ENCODE peak calls at places on chromosomes 6 and 20, in seven cellular contexts. A, M, F, I, T, Z and Q are unnamed samples.

GRCh38 chr6:38391909-38392614 is 247.7 kb downstream of the BTBD9 start:
- DNase-seq in A (peak; percentile 22), M (no peak), F (no peak), I (no peak), T (no peak), Z (no peak), Q (no peak)

GRCh38 chr6:21769405-21769851 is 175.9 kb downstream of the SOX4 start:
- DNase-seq in A (peak; percentile 99), M (no peak), F (no peak), I (no peak), T (peak; percentile 70), Z (no peak), Q (no peak)

GRCh38 chr20:44010162-44010704 is 95.6 kb downstream of the TOX2 start:
- DNase-seq in A (no peak), M (no peak), F (no peak), I (no peak), T (no peak), Z (no peak), Q (no peak)

GRCh38 chr6:156107514-156108150 is 652.0 kb upstream of the NOX3 start:
- DNase-seq in A (no peak), M (no peak), F (no peak), I (no peak), T (no peak), Z (no peak), Q (no peak)

GRCh38 chr6:52612336-52613096 is 35.7 kb upstream of the TRAM2 start:
- DNase-seq in A (peak; percentile 32), M (peak; percentile 12), F (no peak), I (no peak), T (no peak), Z (no peak), Q (no peak)

GRCh38 chr6:126721581-126722145 is 381.7 kb downstream of the CENPW start:
- DNase-seq in A (peak; percentile 83), M (peak; percentile 10), F (no peak), I (no peak), T (no peak), Z (no peak), Q (no peak)

GRCh38 chr6:50936277-50936681 is 117.6 kb downstream of the TFAP2B start:
- DNase-seq in A (no peak), M (no peak), F (no peak), I (no peak), T (no peak), Z (no peak), Q (no peak)

GRCh38 chr6:134619077-134619476 is 301.2 kb upstream of the SGK1 start:
- DNase-seq in A (no peak), M (no peak), F (no peak), I (no peak), T (no peak), Z (no peak), Q (no peak)

GRCh38 chr6:33613794-33614166 is 7.3 kb upstream of the ITPR3 start:
- DNase-seq in A (peak; percentile 45), M (no peak), F (no peak), I (no peak), T (no peak), Z (no peak), Q (no peak)

GRCh38 chr20:41173161-41173721 is 35.9 kb downstream of the PLCG1 start:
- DNase-seq in A (peak; percentile 91), M (peak; percentile 60), F (peak; percentile 87), I (peak; percentile 77), T (peak; percentile 76), Z (peak; percentile 35), Q (peak; percentile 90)

GRCh38 chr6:43954311-43955131 is 172.7 kb downstream of the MRPL14 start:
- DNase-seq in A (no peak), M (no peak), F (peak; percentile 89), I (no peak), T (peak; percentile 34), Z (no peak), Q (peak; percentile 80)

GRCh38 chr6:90401933-90402830 is 105.5 kb upstream of the BACH2 start:
- DNase-seq in A (no peak), M (no peak), F (no peak), I (peak; percentile 56), T (no peak), Z (no peak), Q (no peak)

GRCh38 chr6:155710704-155711103 is 255.1 kb upstream of the NOX3 start:
- DNase-seq in A (no peak), M (no peak), F (no peak), I (no peak), T (no peak), Z (no peak), Q (no peak)

DNA sequence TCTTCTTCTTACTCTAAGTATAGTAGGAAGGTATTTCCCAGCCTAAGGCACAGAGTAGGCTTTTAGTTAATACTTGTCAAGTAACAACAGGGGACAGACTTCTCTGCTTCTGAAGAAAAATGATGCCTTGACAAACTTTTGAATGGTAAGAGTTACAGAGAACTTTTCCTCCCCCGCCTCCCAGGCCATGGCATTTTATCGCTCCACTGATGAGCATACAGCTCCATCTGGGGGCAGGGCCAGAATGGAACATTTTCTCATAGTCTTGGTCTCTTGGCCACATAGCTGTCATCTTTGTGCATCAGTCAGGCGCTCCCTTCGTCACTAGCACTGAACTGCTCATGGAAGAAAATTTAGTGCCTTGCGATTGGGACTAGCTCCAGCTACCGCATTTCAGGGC is 1066.8 kb upstream of the CITED2 start:
- DNase-seq in A (peak; percentile 71), M (peak; percentile 23), F (peak; percentile 80), I (no peak), T (peak; percentile 49), Z (no peak), Q (peak; percentile 46)
- H3K27ac ChIP-seq in A (peak overlapping the region; percentile 99), M (no peak overlapping the region), F (no peak overlapping the region), I (no peak overlapping the region), T (no peak overlapping the region), Z (no peak overlapping the region), Q (peak overlapping the region; percentile 45)

GRCh38 chr6:139759086-139759485 is 384.6 kb upstream of the CITED2 start:
- DNase-seq in A (no peak), M (no peak), F (no peak), I (no peak), T (no peak), Z (no peak), Q (no peak)

GRCh38 chr6:139754898-139755754 is 380.7 kb upstream of the CITED2 start:
- DNase-seq in A (peak; percentile 18), M (no peak), F (no peak), I (no peak), T (no peak), Z (no peak), Q (no peak)

GRCh38 chr6:139762587-139763031 is 388.2 kb upstream of the CITED2 start:
- DNase-seq in A (peak; percentile 9), M (no peak), F (no peak), I (no peak), T (no peak), Z (no peak), Q (no peak)

GRCh38 chr6:139756381-139756780 is 381.9 kb upstream of the CITED2 start:
- DNase-seq in A (no peak), M (no peak), F (no peak), I (no peak), T (no peak), Z (no peak), Q (no peak)

GRCh38 chr6:139757766-139758655 is 383.6 kb upstream of the CITED2 start:
- DNase-seq in A (peak; percentile 83), M (no peak), F (no peak), I (no peak), T (no peak), Z (no peak), Q (no peak)
- H3K27ac ChIP-seq in A (no peak overlapping the region), M (no peak overlapping the region), F (no peak overlapping the region), I (no peak overlapping the region), T (no peak overlapping the region), Z (no peak overlapping the region), Q (peak overlapping the region; percentile 64)

DNA sequence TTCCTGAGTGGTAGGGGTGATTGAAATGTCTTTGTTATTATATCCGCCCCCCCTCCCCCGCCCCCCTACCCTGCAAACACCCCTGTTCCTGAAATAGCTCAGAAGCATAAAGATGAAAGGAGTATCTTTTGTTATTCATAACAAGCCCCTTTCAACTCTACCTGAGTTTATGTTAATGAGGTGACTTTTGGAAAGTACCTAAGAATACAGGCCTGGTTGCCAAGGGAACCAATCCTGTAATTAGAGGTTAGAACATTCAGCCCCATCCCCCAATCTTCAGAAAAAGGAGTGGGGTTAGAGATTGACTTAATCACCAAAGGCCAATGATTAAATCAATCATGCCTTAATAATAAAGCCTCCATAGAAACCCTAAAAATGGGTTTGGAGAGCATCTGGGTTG is 979.2 kb upstream of the GJE1 start:
- DNase-seq in A (no peak), M (no peak), F (no peak), I (no peak), T (no peak), Z (peak; percentile 5), Q (no peak)
- H3K27ac ChIP-seq in A (no peak overlapping the region), M (no peak overlapping the region), F (no peak overlapping the region), I (no peak overlapping the region), T (no peak overlapping the region), Z (no peak overlapping the region), Q (no peak overlapping the region)

GRCh38 chr20:63124092-63124781 is 91.7 kb downstream of the YTHDF1 start:
- DNase-seq in A (peak; percentile 6), M (no peak), F (peak; percentile 1), I (no peak), T (no peak), Z (no peak), Q (peak; percentile 6)
- H3K27ac ChIP-seq in A (no peak overlapping the region), M (no peak overlapping the region), F (no peak overlapping the region), I (no peak overlapping the region), T (no peak overlapping the region), Z (no peak overlapping the region), Q (no peak overlapping the region)

GRCh38 chr6:19866199-19866872 is 29.2 kb downstream of the ID4 start:
- DNase-seq in A (no peak), M (no peak), F (no peak), I (no peak), T (no peak), Z (no peak), Q (no peak)
- H3K27ac ChIP-seq in A (peak overlapping the region; percentile 42), M (no peak overlapping the region), F (no peak overlapping the region), I (no peak overlapping the region), T (no peak overlapping the region), Z (no peak overlapping the region), Q (no peak overlapping the region)

DNA sequence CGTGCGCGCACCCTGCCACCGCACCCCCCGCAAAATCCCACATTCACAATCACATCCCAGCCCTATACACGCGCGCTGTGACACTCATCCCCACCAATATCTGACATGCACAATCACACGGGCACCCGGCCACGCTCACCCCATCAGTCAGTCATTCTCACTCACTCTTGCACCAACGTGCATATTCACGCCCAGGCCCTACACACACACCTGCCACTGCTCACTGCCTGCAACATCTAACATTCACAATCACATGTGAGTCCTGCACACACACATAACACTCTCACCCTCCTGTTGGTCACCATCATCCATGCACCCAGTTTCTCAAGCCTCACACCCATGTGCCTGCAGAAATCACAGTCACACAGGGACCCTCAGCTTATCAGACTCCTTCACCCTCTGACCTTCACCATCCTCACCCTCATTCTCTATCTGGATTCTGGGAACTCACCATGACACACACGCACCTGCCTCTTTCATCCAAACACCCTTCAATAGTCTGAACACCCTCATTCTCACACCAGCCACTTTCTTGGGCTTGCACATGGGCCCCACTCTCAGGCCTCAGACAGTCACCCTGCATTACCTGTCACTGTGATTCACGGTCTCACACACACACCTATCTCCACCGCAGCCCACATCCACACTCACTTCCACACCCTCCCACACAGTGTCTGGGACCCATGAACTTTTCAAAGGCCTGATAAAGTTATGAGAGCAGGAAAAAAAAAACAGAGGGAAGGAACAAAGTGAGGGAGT is 748 bp upstream of the ATP9A start:
- DNase-seq in A (peak; percentile 7), M (no peak), F (no peak), I (no peak), T (no peak), Z (no peak), Q (no peak)
- H3K27ac ChIP-seq in A (no peak overlapping the region), M (peak overlapping the region; percentile 97), F (no peak overlapping the region), I (no peak overlapping the region), T (no peak overlapping the region), Z (no peak overlapping the region), Q (no peak overlapping the region)